ENCODE peak calls at places on chromosomes 4 and X, in four cellular contexts. D is heart left ventricle, S is pancreas, O is lower lobe of right lung. C is an unnamed sample.
A peak's percentile ranks its signal among the peaks of the same experiment; 100 is the strongest.

GRCh38 chr4:97664741-97665140 is 478.5 kb downstream of the STPG2 start:
- DNase-seq in D (no peak), S (no peak), O (no peak), C (no peak)

GRCh38 chrX:47515941-47516649 is 33.1 kb upstream of the ZNF41 start:
- DNase-seq in O (no peak), D (no peak), S (no peak), C (peak; percentile 62)

GRCh38 chr4:109701566-109702399 is 1.5 kb downstream of the CASP6 start:
- DNase-seq in S (no peak), O (no peak), D (no peak), C (peak; percentile 9)

GRCh38 chrX:39922497-39922896 is 175.3 kb downstream of the BCOR start:
- DNase-seq in S (no peak), O (no peak), D (no peak), C (no peak)

GRCh38 chrX:65607070-65607742 is 60.2 kb upstream of the MSN start:
- DNase-seq in O (no peak), S (no peak), D (no peak), C (peak; percentile 71)

GRCh38 chr4:1010522-1011021 is 854 bp upstream of the FGFRL1 start:
- DNase-seq in O (peak; percentile 86), S (no peak), D (no peak), C (peak; percentile 93)

GRCh38 chr4:3311489-3312171 is 18.8 kb downstream of the RGS12 start:
- DNase-seq in D (peak; percentile 10), O (no peak), S (peak; percentile 23), C (peak; percentile 66)

GRCh38 chrX:95885074-95885473 is 799.6 kb upstream of the DIAPH2 start:
- DNase-seq in S (no peak), O (no peak), D (no peak), C (peak; percentile 5)

GRCh38 chr4:144579411-144580020 is 66.4 kb upstream of the HHIP start:
- DNase-seq in S (no peak), O (no peak), D (no peak), C (peak; percentile 60)

GRCh38 chrX:132490086-132490419 is 1.2 kb upstream of the MBNL3 start:
- DNase-seq in D (no peak), S (no peak), O (no peak), C (peak; percentile 1)

GRCh38 chrX:23503835-23504539 is 163.3 kb upstream of the PRDX4 start:
- DNase-seq in S (peak; percentile 93), D (peak; percentile 71), O (peak; percentile 70), C (peak; percentile 90)

GRCh38 chr4:186724861-186725419 is 1.3 kb upstream of the FAT1 start:
- DNase-seq in S (no peak), O (no peak), D (no peak), C (peak; percentile 45)

GRCh38 chr4:108168213-108168671 is 490 bp downstream of the LEF1 start:
- DNase-seq in D (no peak), S (no peak), O (no peak), C (no peak)

GRCh38 chr4:133565379-133565778 is 416.3 kb downstream of the PCDH10 start:
- DNase-seq in S (no peak), O (no peak), D (no peak), C (peak; percentile 1)

GRCh38 chrX:24146283-24146865 is 3.2 kb upstream of the ZFX start:
- DNase-seq in D (no peak), S (no peak), O (no peak), C (no peak)

GRCh38 chr4:113446019-113446418 is 315.5 kb downstream of the CAMK2D start:
- DNase-seq in S (no peak), D (no peak), O (no peak), C (peak; percentile 98)

GRCh38 chrX:7746861-7747260 is 96.1 kb upstream of the VCX start:
- DNase-seq in D (no peak), O (no peak), S (no peak), C (no peak)

GRCh38 chrX:53047228-53047627 is 1.4 kb upstream of the GPR173 start:
- DNase-seq in S (no peak), D (no peak), O (no peak), C (no peak)

GRCh38 chrX:47563801-47564315 is 2.9 kb downstream of the ARAF start:
- DNase-seq in O (no peak), S (no peak), D (no peak), C (peak; percentile 18)

GRCh38 chr4:56995525-56995924 is 16.8 kb downstream of the POLR2B start:
- DNase-seq in O (no peak), S (no peak), D (no peak), C (no peak)

GRCh38 chr4:106315476-106315967 is 487 bp downstream of the TBCK start:
- DNase-seq in D (no peak), O (peak; percentile 42), S (no peak), C (peak; percentile 92)

GRCh38 chrX:22378296-22378695 is 105.6 kb downstream of the CBLL2 start:
- DNase-seq in D (no peak), O (no peak), S (no peak), C (peak; percentile 23)

GRCh38 chrX:97797076-97797475 is 913.4 kb downstream of the RPA4 start:
- DNase-seq in D (no peak), O (no peak), S (no peak), C (no peak)

GRCh38 chr4:76194325-76194724 is 19.3 kb downstream of the SCARB2 start:
- DNase-seq in S (no peak), D (no peak), O (no peak), C (peak; percentile 96)

GRCh38 chrX:105017641-105018040 is 202.9 kb downstream of the TEX13A start:
- DNase-seq in O (no peak), S (no peak), D (no peak), C (peak; percentile 62)

GRCh38 chr4:143335979-143336827 is 473 bp upstream of the GAB1 start:
- DNase-seq in S (peak; percentile 89), D (peak; percentile 94), O (peak; percentile 94), C (peak; percentile 91)

GRCh38 chr4:144644368-144645101 is 1.4 kb upstream of the HHIP start:
- DNase-seq in S (no peak), O (no peak), D (no peak), C (no peak)

GRCh38 chr4:98446499-98447375 is 185.6 kb downstream of the RAP1GDS1 start:
- DNase-seq in D (no peak), S (no peak), O (peak; percentile 51), C (peak; percentile 94)

DNA sequence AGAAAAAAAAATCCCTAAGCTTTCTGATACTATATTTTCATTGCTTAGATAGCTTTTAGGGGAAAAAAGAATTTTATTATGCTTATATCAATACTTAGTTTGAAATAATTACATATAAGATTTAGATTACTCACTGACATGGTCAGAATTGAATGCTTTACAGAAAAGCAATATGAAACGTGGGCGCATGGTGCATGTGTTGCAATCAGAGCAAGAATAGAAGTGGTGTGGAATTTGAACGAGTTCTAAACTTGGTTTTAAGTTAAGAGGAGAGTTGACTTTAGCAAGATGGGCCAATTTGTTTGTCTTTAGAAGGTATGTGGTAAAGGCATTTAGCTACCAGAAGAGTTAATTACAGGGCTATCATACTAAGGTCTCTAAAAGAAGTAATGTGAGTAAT is 21.4 kb downstream of the OCRL start:
- DNase-seq in S (no peak), D (no peak), O (no peak), C (no peak)
- H3K4me3 ChIP-seq in S (no peak overlapping the region), D (no peak overlapping the region), O (no peak overlapping the region), C (no peak overlapping the region)

GRCh38 chrX:150573702-150574101 is 5.3 kb downstream of the MTM1 start:
- DNase-seq in S (no peak), O (no peak), D (no peak), C (no peak)
- TF ChIP-seq CTCF in S (no peak), O (no peak), D (no peak), C (no peak)

GRCh38 chr4:189293459-189293858 is 647.2 kb upstream of the FRG1 start:
- DNase-seq in D (no peak), O (no peak), S (no peak), C (no peak)
- H3K4me3 ChIP-seq in D (no peak overlapping the region), O (no peak overlapping the region), S (no peak overlapping the region), C (no peak overlapping the region)

GRCh38 chr4:169612869-169613859 is 781 bp upstream of the NEK1 start:
- DNase-seq in D (no peak), S (peak; percentile 67), O (peak; percentile 70), C (peak; percentile 71)
- TF ChIP-seq CTCF in D (peak; percentile 50), S (peak; percentile 45), O (peak; percentile 71), C (peak; percentile 74)

GRCh38 chr4:80336582-80336981 is 1.1 kb downstream of the CFAP299 start:
- DNase-seq in D (no peak), S (no peak), O (no peak), C (peak; percentile 30)
- H3K4me3 ChIP-seq in D (no peak overlapping the region), S (no peak overlapping the region), O (peak overlapping the region; percentile 64), C (no peak overlapping the region)

C was measured in mammary epithelial cell.